ENCODE peak calls at places on chromosomes 16 and 17, in nine cellular contexts. A, P, L, O, H, T, U, G and S are unnamed samples.

GRCh38 chr17:31499771-31500554 is 108.5 kb downstream of the RAB11FIP4 start:
- DNase-seq in A (peak; percentile 77), P (peak; percentile 66), L (no peak), O (no peak), H (peak; percentile 51), T (peak; percentile 62), U (peak; percentile 24), G (no peak), S (no peak)

GRCh38 chr17:77724876-77725615 is 233.5 kb upstream of the TNRC6C start:
- DNase-seq in A (no peak), P (no peak), L (no peak), O (no peak), H (no peak), T (no peak), U (no peak), G (no peak), S (peak; percentile 69)

GRCh38 chr17:79532107-79532790 is 78.6 kb downstream of the RBFOX3 start:
- DNase-seq in A (no peak), P (peak; percentile 41), L (no peak), O (no peak), H (no peak), T (no peak), U (no peak), G (no peak), S (no peak)

GRCh38 chr17:18981642-18982424 is 22.7 kb downstream of the FAM83G start:
- DNase-seq in A (no peak), P (no peak), L (no peak), O (peak; percentile 76), H (peak; percentile 30), T (no peak), U (peak; percentile 54), G (no peak), S (no peak)

GRCh38 chr16:74667215-74667765 is 613 bp upstream of the RFWD3 start:
- DNase-seq in A (no peak), P (peak; percentile 86), L (peak; percentile 60), O (peak; percentile 14), H (peak; percentile 79), T (peak; percentile 20), U (peak; percentile 12), G (peak; percentile 51), S (no peak)

GRCh38 chr17:36657763-36658490 is 56.5 kb downstream of the MRM1 start:
- DNase-seq in A (no peak), P (no peak), L (peak; percentile 76), O (peak; percentile 23), H (peak; percentile 76), T (no peak), U (peak; percentile 10), G (peak; percentile 26), S (no peak)

GRCh38 chr16:27977966-27978365 is 85.5 kb downstream of the GSG1L start:
- DNase-seq in A (no peak), P (peak; percentile 25), L (no peak), O (no peak), H (no peak), T (no peak), U (peak; percentile 11), G (no peak), S (peak; percentile 74)

GRCh38 chr17:80030730-80031410 is 4.8 kb downstream of the TBC1D16 start:
- DNase-seq in A (peak; percentile 92), P (peak; percentile 37), L (no peak), O (no peak), H (no peak), T (no peak), U (no peak), G (no peak), S (no peak)

GRCh38 chr17:4891405-4892062 is 7.8 kb upstream of the C17orf107 start:
- DNase-seq in A (no peak), P (no peak), L (no peak), O (no peak), H (no peak), T (no peak), U (no peak), G (no peak), S (no peak)

GRCh38 chr17:5431929-5432556 is 6.9 kb downstream of the C1QBP start:
- DNase-seq in A (no peak), P (no peak), L (no peak), O (no peak), H (no peak), T (no peak), U (no peak), G (no peak), S (no peak)

GRCh38 chr16:27826081-27826892 is 237.2 kb downstream of the GSG1L start:
- DNase-seq in A (peak; percentile 28), P (peak; percentile 40), L (no peak), O (no peak), H (no peak), T (no peak), U (no peak), G (no peak), S (no peak)

GRCh38 chr16:76926042-76926441 is 264.9 kb upstream of the MON1B start:
- DNase-seq in A (no peak), P (no peak), L (no peak), O (no peak), H (no peak), T (no peak), U (no peak), G (no peak), S (no peak)

GRCh38 chr16:66290431-66290830 is 76.1 kb upstream of the CDH5 start:
- DNase-seq in A (no peak), P (no peak), L (no peak), O (no peak), H (no peak), T (no peak), U (no peak), G (no peak), S (peak; percentile 34)

GRCh38 chr16:67931712-67932461 is at the start of gene CTRL:
- DNase-seq in A (no peak), P (no peak), L (no peak), O (no peak), H (no peak), T (peak; percentile 62), U (no peak), G (no peak), S (no peak)
- TF ChIP-seq CTCF in A (no peak), P (no peak), L (no peak), O (no peak), H (no peak), T (no peak), U (peak; percentile 13), G (peak; percentile 41), S (peak; percentile 11)

DNA sequence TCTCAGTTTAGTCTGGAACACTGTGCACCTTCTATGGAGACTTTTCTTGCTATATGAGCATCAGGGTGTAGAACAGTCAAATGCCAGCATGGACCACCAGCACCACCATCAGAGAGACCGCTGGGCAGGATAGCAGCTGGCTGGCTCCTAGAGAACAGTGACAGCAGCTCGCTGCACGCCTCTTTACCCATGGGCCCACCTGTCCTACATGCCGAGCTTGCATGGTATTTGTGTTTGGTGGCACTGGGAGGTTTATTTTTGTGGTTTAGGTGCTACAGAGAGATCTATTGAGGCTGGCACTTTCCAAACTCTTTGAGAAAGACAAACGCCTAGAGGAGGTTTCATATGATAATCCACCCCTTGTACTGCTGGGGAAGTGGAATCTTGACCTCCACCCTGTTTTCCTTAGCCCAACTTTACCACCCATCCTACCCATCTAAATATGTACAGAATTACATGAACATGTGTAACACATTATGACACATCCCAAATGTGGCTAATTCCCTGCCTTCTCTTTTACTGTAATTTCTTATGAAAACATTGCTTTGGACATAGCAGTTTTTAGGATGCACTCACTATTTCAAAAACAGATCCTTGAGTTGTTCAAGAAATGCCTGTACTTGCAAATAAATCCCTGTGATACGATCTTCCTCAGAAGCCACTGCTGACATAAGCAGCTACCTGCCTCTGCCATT is 46.3 kb downstream of the COG7 start:
- DNase-seq in A (no peak), P (peak; percentile 39), L (no peak), O (no peak), H (no peak), T (no peak), U (no peak), G (no peak), S (no peak)
- TF ChIP-seq CTCF in A (no peak), P (no peak), L (no peak), O (no peak), H (no peak), T (no peak), U (no peak), G (no peak), S (no peak)

DNA sequence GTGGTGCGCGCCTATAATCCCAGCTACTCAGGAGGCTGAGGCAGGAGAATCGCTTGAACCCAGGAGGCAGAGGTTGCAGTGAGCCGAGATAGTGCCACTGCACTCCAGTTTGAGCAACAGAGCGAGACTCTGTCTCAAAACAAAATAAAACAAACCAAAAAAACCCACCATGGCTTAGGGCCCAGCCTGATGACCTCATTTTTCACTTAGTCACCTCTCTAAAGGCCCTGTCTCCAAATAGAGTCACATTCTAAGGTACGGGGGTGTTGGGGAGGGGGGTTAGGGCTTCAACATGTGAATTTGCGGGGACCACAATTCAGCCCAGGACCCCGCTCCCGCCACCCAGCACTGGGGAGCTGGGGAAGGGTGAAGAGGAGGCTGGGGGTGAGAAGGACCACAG is 1.4 kb upstream of the STH start:
- DNase-seq in A (no peak), P (no peak), L (no peak), O (no peak), H (no peak), T (no peak), U (peak; percentile 42), G (no peak), S (no peak)
- TF ChIP-seq CTCF in A (no peak), P (no peak), L (no peak), O (no peak), H (no peak), T (no peak), U (no peak), G (no peak), S (no peak)

GRCh38 chr17:8740486-8740885 is 4.2 kb downstream of the CCDC42 start:
- DNase-seq in A (no peak), P (peak; percentile 86), L (peak; percentile 63), O (no peak), H (peak; percentile 36), T (no peak), U (no peak), G (no peak), S (no peak)
- TF ChIP-seq CTCF in A (no peak), P (no peak), L (no peak), O (no peak), H (no peak), T (no peak), U (no peak), G (no peak), S (no peak)

DNA sequence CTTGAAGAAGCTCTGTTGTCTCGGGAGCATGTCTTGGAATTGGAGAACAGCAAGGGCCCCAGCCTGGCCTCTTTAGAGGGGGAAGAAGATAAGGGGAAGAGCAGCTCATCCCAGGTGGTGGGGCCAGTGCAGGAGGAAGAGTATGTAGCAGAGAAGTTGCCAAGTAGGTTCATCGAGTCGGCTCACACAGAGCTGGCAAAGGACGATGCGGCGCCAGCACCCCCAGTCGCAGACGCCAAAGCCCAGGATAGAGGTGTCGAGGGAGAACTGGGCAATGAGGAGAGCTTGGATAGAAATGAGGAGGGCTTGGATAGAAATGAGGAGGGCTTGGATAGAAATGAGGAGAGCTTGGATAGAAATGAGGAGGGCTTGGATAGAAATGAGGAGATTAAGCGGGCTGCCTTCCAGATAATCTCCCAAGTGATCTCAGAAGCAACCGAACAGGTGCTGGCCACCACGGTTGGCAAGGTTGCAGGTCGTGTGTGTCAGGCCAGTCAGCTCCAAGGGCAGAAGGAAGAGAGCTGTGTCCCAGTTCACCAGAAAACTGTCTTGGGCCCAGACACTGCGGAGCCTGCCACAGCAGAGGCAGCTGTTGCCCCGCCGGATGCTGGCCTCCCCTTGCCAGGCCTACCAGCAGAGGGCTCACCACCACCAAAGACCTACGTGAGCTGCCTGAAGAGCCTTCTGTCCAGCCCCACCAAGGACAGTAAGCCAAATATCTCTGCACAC is 21.2 kb downstream of the AKAP1 start:
- DNase-seq in A (no peak), P (no peak), L (peak; percentile 61), O (peak; percentile 57), H (peak; percentile 50), T (no peak), U (no peak), G (peak; percentile 48), S (no peak)
- TF ChIP-seq CTCF in A (no peak), P (no peak), L (peak; percentile 33), O (peak; percentile 52), H (peak; percentile 51), T (no peak), U (peak; percentile 15), G (no peak), S (peak; percentile 19)